ENCODE peak calls at places on chromosomes 13 and 19, in four cellular contexts. One of them, this sample, is unnamed.

GRCh38 chr19:1369214-1369805 is 14.4 kb upstream of the NDUFS7 start:
- DNase-seq in AG04450: no peak
- DNase-seq in heart right ventricle: no peak
- DNase-seq in cardiac muscle cell: no peak
- DNase-seq in this sample: no peak

GRCh38 chr19:48554385-48555091 is 2.6 kb downstream of the SULT2B1 start:
- DNase-seq in AG04450: no peak
- DNase-seq in cardiac muscle cell: peak; percentile 36
- DNase-seq in heart right ventricle: no peak
- DNase-seq in this sample: no peak

GRCh38 chr13:40053401-40053800 is 397.9 kb downstream of the COG6 start:
- DNase-seq in AG04450: no peak
- DNase-seq in heart right ventricle: no peak
- DNase-seq in cardiac muscle cell: no peak
- DNase-seq in this sample: no peak

GRCh38 chr13:114118763-114119123 is 13.7 kb downstream of the RASA3 start:
- DNase-seq in cardiac muscle cell: peak; percentile 62
- DNase-seq in heart right ventricle: no peak
- DNase-seq in AG04450: no peak
- DNase-seq in this sample: no peak

GRCh38 chr19:38321646-38322323 is 2.1 kb downstream of the KCNK6 start:
- DNase-seq in AG04450: no peak
- DNase-seq in cardiac muscle cell: peak; percentile 96
- DNase-seq in heart right ventricle: peak; percentile 73
- DNase-seq in this sample: no peak

GRCh38 chr13:114101325-114101821 is 31.1 kb downstream of the RASA3 start:
- DNase-seq in cardiac muscle cell: no peak
- DNase-seq in heart right ventricle: peak; percentile 34
- DNase-seq in AG04450: no peak
- DNase-seq in this sample: no peak

GRCh38 chr19:49133621-49134454 is 14.5 kb downstream of the PPFIA3 start:
- DNase-seq in AG04450: no peak
- DNase-seq in heart right ventricle: peak; percentile 76
- DNase-seq in cardiac muscle cell: peak; percentile 68
- DNase-seq in this sample: no peak

GRCh38 chr13:97188207-97188606 is 33.9 kb upstream of the MBNL2 start:
- DNase-seq in cardiac muscle cell: no peak
- DNase-seq in heart right ventricle: no peak
- DNase-seq in AG04450: no peak
- DNase-seq in this sample: no peak

GRCh38 chr13:46684287-46685001 is 112.5 kb downstream of the ESD start:
- DNase-seq in AG04450: no peak
- DNase-seq in cardiac muscle cell: peak; percentile 70
- DNase-seq in heart right ventricle: no peak
- DNase-seq in this sample: no peak

GRCh38 chr13:46682015-46682414 is 114.9 kb downstream of the ESD start:
- DNase-seq in AG04450: no peak
- DNase-seq in cardiac muscle cell: no peak
- DNase-seq in heart right ventricle: no peak
- DNase-seq in this sample: no peak

GRCh38 chr13:46685006-46685730 is 111.8 kb downstream of the ESD start:
- DNase-seq in heart right ventricle: no peak
- DNase-seq in cardiac muscle cell: no peak
- DNase-seq in AG04450: no peak
- DNase-seq in this sample: no peak

GRCh38 chr13:46686171-46686570 is 110.8 kb downstream of the ESD start:
- DNase-seq in cardiac muscle cell: no peak
- DNase-seq in heart right ventricle: no peak
- DNase-seq in AG04450: no peak
- DNase-seq in this sample: no peak

GRCh38 chr13:46683879-46684278 is 113.1 kb downstream of the ESD start:
- DNase-seq in heart right ventricle: no peak
- DNase-seq in AG04450: no peak
- DNase-seq in cardiac muscle cell: no peak
- DNase-seq in this sample: no peak
- H3K27ac ChIP-seq in heart right ventricle: no peak overlapping the region
- H3K27ac ChIP-seq in AG04450: no peak overlapping the region
- H3K27ac ChIP-seq in cardiac muscle cell: peak overlapping the region; percentile 94
- H3K27ac ChIP-seq in this sample: peak overlapping the region; percentile 16

GRCh38 chr19:12112238-12112637 is 27.9 kb downstream of the ZNF20 start:
- DNase-seq in AG04450: no peak
- DNase-seq in heart right ventricle: no peak
- DNase-seq in cardiac muscle cell: no peak
- DNase-seq in this sample: no peak
- H3K9me3 ChIP-seq in AG04450: peaks cover 50% of the 10 kb centered on the region
- H3K9me3 ChIP-seq in heart right ventricle: peaks cover 22% of the 10 kb centered on the region
- H3K9me3 ChIP-seq in cardiac muscle cell: peaks cover 8% of the 10 kb centered on the region
- H3K9me3 ChIP-seq in this sample: peaks cover 18% of the 10 kb centered on the region

DNA sequence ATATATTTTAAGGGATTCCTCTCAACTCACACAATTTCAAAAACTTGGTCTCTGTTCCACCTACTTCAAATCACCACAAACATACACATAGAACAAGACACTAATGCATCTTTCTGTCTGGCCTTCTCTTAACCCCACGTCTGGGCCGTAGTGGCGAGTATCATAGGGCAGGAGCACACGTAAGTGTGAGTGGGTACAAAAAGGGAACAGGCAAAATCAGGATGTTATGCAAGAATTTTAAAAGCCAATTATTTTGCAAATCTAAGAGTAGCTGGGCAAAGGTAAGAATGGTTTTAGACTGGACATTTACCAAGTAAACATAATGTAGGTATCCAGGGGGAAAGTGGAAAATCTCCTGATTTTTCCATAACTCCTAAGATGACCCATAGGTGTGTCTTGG is 35.1 kb downstream of the MTMR6 start:
- DNase-seq in heart right ventricle: no peak
- DNase-seq in AG04450: no peak
- DNase-seq in cardiac muscle cell: no peak
- DNase-seq in this sample: no peak
- H3K27ac ChIP-seq in heart right ventricle: no peak overlapping the region
- H3K27ac ChIP-seq in AG04450: no peak overlapping the region
- H3K27ac ChIP-seq in cardiac muscle cell: no peak overlapping the region
- H3K27ac ChIP-seq in this sample: no peak overlapping the region

GRCh38 chr19:21588202-21588601 is 82.8 kb downstream of the ZNF429 start:
- DNase-seq in cardiac muscle cell: no peak
- DNase-seq in heart right ventricle: no peak
- DNase-seq in AG04450: no peak
- DNase-seq in this sample: no peak
- H3K9me3 ChIP-seq in cardiac muscle cell: no peaks in the 10 kb centered on the region
- H3K9me3 ChIP-seq in heart right ventricle: peaks cover 8% of the 10 kb centered on the region
- H3K9me3 ChIP-seq in AG04450: peaks cover 72% of the 10 kb centered on the region
- H3K9me3 ChIP-seq in this sample: peaks cover 8% of the 10 kb centered on the region

DNA sequence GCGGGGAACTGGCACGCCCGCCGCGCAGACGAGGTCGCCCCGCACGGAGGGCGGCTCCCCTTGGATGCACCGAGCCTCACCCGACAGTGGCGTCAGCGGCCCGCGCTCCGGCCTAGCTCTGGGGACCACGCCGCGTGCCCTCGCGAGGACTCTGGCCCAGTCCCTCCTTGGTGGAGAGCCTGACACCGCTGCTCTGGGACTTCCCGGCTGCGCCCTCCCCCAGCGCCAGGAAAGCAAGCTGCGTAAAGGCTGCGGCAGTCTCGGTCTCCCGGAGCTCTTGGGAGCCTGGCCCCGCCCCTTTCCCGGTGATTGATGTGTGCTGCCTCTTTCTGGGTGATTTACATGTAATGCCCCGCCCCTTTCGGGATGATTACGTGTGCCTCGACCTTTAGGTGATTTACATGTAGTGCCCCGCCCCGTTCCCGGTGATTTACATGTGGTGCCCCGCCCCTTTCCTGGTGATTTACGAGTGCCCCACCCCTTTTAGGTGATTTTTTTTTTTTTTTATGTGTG is at the start of gene LENG9:
- DNase-seq in heart right ventricle: peak; percentile 95
- DNase-seq in AG04450: peak; percentile 92
- DNase-seq in cardiac muscle cell: peak; percentile 100
- DNase-seq in this sample: peak; percentile 96
- H3K27ac ChIP-seq in heart right ventricle: peak within 1 kb of the TSS; percentile 96
- H3K27ac ChIP-seq in AG04450: peak within 1 kb of the TSS; percentile 89
- H3K27ac ChIP-seq in cardiac muscle cell: peak within 1 kb of the TSS; percentile 89
- H3K27ac ChIP-seq in this sample: peak within 1 kb of the TSS; percentile 86

GRCh38 chr19:9324584-9324962 is 594 bp downstream of the ZNF559 start:
- DNase-seq in AG04450: no peak
- DNase-seq in cardiac muscle cell: no peak
- DNase-seq in heart right ventricle: no peak
- DNase-seq in this sample: no peak

GRCh38 chr19:9323919-9324583 is at the start of gene ZNF559:
- DNase-seq in cardiac muscle cell: peak; percentile 98
- DNase-seq in heart right ventricle: peak; percentile 96
- DNase-seq in AG04450: peak; percentile 90
- DNase-seq in this sample: peak; percentile 95

DNA sequence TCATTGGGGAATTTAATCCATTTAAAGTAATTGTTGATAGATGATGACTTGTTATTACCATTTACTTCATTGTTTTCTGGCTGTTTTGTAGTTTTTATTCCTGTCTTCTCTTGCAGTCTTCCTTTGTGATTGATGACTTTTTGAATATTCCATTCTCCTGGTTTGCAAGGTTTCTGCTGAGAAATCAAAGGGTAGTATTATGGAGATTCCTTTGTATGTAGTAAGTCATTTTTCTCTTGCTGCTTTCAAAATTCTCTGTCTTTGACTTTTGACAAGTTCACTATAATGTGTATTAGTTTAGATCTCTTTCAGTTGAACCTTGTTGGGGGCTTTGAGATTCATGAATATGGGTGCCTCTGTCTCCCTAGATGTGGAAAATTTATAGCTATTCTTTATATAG is 6.0 kb downstream of the ZNF559 start:
- DNase-seq in heart right ventricle: no peak
- DNase-seq in AG04450: no peak
- DNase-seq in cardiac muscle cell: no peak
- DNase-seq in this sample: no peak
- H3K9me3 ChIP-seq in heart right ventricle: peaks cover 99% of the 10 kb centered on the region
- H3K9me3 ChIP-seq in AG04450: peaks cover 52% of the 10 kb centered on the region
- H3K9me3 ChIP-seq in cardiac muscle cell: peaks cover 6% of the 10 kb centered on the region
- H3K9me3 ChIP-seq in this sample: peaks cover 23% of the 10 kb centered on the region

GRCh38 chr19:46413262-46414031 is at the start of gene CCDC8:
- DNase-seq in AG04450: peak; percentile 87
- DNase-seq in heart right ventricle: peak; percentile 86
- DNase-seq in cardiac muscle cell: peak; percentile 99
- DNase-seq in this sample: peak; percentile 93

GRCh38 chr19:46412983-46413261 is 442 bp downstream of the CCDC8 start:
- DNase-seq in cardiac muscle cell: no peak
- DNase-seq in heart right ventricle: no peak
- DNase-seq in AG04450: no peak
- DNase-seq in this sample: no peak

GRCh38 chr19:46412034-46412982 is 1.1 kb downstream of the CCDC8 start:
- DNase-seq in cardiac muscle cell: no peak
- DNase-seq in AG04450: no peak
- DNase-seq in heart right ventricle: no peak
- DNase-seq in this sample: no peak

GRCh38 chr19:46420056-46420455 is 6.7 kb upstream of the CCDC8 start:
- DNase-seq in AG04450: no peak
- DNase-seq in heart right ventricle: no peak
- DNase-seq in cardiac muscle cell: peak; percentile 32
- DNase-seq in this sample: no peak

DNA sequence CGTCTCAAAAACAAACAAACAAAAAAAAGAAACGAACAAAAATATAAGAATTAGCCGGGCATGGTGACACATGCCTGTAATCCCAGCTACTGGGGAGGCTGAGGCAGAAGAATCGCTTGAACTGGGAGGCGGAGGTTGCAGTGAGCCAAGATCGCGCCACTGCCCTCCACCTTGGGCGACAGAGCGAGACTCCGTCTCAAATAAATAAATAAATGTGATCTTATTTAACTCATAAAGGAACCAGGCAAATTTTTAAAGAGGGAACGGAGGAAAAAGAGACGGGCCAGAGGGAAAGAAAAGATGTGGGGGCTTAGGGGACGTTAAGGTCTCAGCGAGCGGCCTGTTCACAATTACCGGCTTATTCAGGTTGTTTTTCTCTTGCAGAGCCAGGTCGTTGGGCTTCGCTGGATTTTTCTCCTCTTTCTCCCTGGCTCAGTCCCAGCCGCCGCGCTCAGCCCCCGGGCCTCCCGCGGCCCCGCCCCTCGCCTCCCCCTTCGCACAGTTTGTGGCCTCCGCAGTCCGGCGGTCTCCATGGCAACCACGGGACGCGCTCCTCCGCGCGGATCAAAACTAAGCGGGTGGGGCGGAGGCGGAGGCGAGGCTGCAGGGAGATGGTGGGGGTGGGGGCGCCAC is 2.8 kb upstream of the CCDC8 start:
- DNase-seq in heart right ventricle: peak; percentile 91
- DNase-seq in cardiac muscle cell: peak; percentile 96
- DNase-seq in AG04450: peak; percentile 65
- DNase-seq in this sample: peak; percentile 94
- H3K27ac ChIP-seq in heart right ventricle: peak overlapping the region; percentile 36
- H3K27ac ChIP-seq in cardiac muscle cell: peak overlapping the region; percentile 70
- H3K27ac ChIP-seq in AG04450: peak overlapping the region; percentile 4
- H3K27ac ChIP-seq in this sample: no peak overlapping the region

DNA sequence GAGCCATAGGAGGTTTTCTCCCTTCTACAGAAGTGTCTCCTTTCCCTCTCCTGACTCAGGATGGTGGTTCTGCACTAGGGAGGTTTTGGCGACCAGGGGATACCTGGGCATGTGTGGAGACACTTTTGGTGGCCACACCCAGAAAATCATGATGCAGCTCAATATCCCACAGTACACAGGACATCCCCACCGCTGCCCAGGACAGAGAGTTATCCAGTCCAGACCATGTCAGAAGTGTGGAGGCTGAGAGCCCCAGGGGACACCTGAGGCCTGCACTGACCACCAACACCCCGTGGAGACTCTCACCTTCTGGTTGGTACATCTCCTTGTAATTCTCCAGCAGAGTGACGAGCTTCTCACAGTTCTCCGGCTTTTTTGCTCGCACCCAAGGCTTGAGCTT is 16.6 kb downstream of the PEG3 start:
- DNase-seq in AG04450: no peak
- DNase-seq in cardiac muscle cell: no peak
- DNase-seq in heart right ventricle: no peak
- DNase-seq in this sample: no peak
- H3K9me3 ChIP-seq in AG04450: peaks cover 57% of the 10 kb centered on the region
- H3K9me3 ChIP-seq in cardiac muscle cell: no peaks in the 10 kb centered on the region
- H3K9me3 ChIP-seq in heart right ventricle: no peaks in the 10 kb centered on the region
- H3K9me3 ChIP-seq in this sample: peaks cover 26% of the 10 kb centered on the region

DNA sequence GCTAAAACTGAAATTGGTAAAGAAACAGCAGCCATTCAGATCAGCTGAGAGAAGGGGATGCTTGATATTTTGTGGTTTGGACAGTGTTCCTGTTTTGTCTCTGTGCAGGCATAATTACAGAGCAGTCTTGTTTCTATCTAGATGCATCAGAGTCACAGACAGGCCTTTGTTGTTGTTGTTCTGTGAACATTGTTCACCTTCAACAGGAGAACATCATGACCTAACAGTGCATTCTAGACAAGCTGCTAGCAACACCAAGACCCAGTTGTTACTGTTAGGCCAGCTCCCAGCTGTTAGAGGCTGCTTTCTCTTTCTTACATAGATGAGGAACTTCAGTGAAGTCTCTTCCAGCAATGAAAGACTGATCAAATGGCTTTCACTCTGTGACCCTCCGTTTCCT is 8.5 kb upstream of the LSR start:
- DNase-seq in cardiac muscle cell: no peak
- DNase-seq in heart right ventricle: no peak
- DNase-seq in AG04450: no peak
- DNase-seq in this sample: no peak
- H3K27ac ChIP-seq in cardiac muscle cell: no peak overlapping the region
- H3K27ac ChIP-seq in heart right ventricle: no peak overlapping the region
- H3K27ac ChIP-seq in AG04450: no peak overlapping the region
- H3K27ac ChIP-seq in this sample: no peak overlapping the region

This sample was measured in SJSA1.